ENCODE peak calls at places on chromosomes 3 and 15, in four cellular contexts. L is neural progenitor cell, O is fibroblast of lung, V is GM23248. H is an unnamed sample. For H3K79me2 and H3K36me3, the result is how much of the 10 kb centered on the place peaks cover.

GRCh38 chr3:186382217-186382885 is 20.3 kb upstream of the DGKG start:
- DNase-seq in L (peak), O (no peak), V (no peak), H (no peak)

GRCh38 chr3:128649264-128649663 is 1.4 kb downstream of the RPN1 start:
- DNase-seq in L (peak), O (peak), V (peak), H (no peak)

GRCh38 chr15:100114526-100114925 is 227.2 kb downstream of the ADAMTS17 start:
- DNase-seq in L (peak), O (peak), V (no peak), H (peak)

GRCh38 chr15:80804970-80805495 is 25.9 kb downstream of the CEMIP start:
- DNase-seq in L (no peak), O (no peak), V (no peak), H (no peak)

GRCh38 chr15:100588638-100589242 is 13.2 kb downstream of the LINS1 start:
- DNase-seq in L (peak), O (peak), V (no peak), H (no peak)

GRCh38 chr15:27545494-27546255 is 553.4 kb downstream of the OCA2 start:
- DNase-seq in L (no peak), O (no peak), V (peak), H (peak)

GRCh38 chr3:87771338-87772059 is 287.3 kb downstream of the CGGBP1 start:
- DNase-seq in L (peak), O (no peak), V (peak), H (no peak)

GRCh38 chr3:9721015-9721697 is 10.4 kb upstream of the BRPF1 start:
- DNase-seq in L (no peak), O (no peak), V (peak), H (no peak)

GRCh38 chr3:117297541-117297940 is 588.0 kb downstream of the TUSC7 start:
- DNase-seq in L (no peak), O (no peak), V (no peak), H (no peak)

GRCh38 chr3:37734886-37735285 is 126.8 kb upstream of the CTDSPL start:
- DNase-seq in L (no peak), O (no peak), V (no peak), H (no peak)

GRCh38 chr3:188486126-188486525 is 332.2 kb downstream of the LPP start:
- DNase-seq in L (no peak), O (no peak), V (peak), H (peak)

GRCh38 chr3:53880396-53881345 is 1.3 kb downstream of the ACTR8 start:
- DNase-seq in L (peak), O (no peak), V (peak), H (peak)

GRCh38 chr15:38991126-38991525 is 426.5 kb upstream of the RASGRP1 start:
- DNase-seq in L (peak), O (peak), V (peak), H (peak)

GRCh38 chr3:157145566-157145965 is 14.4 kb downstream of the CCNL1 start:
- DNase-seq in L (no peak), O (no peak), V (no peak), H (peak)

GRCh38 chr15:60390931-60391501 is 6.8 kb downstream of the ANXA2 start:
- DNase-seq in L (peak), O (peak), V (peak), H (peak)

GRCh38 chr3:71254251-71254650 is 329.3 kb downstream of the FOXP1 start:
- DNase-seq in L (no peak), O (no peak), V (peak), H (peak)

GRCh38 chr3:15936347-15936746 is 138.6 kb upstream of the ANKRD28 start:
- DNase-seq in L (no peak), O (no peak), V (peak), H (no peak)

GRCh38 chr3:22928716-22929115 is 274.4 kb upstream of the UBE2E2 start:
- DNase-seq in L (no peak), O (peak), V (no peak), H (no peak)

GRCh38 chr15:45179221-45179985 is 8.4 kb downstream of the SHF start:
- DNase-seq in L (peak), O (no peak), V (peak), H (no peak)

GRCh38 chr3:162865466-162865865 is 1368.9 kb downstream of the OTOL1 start:
- DNase-seq in L (no peak), O (peak), V (peak), H (no peak)

GRCh38 chr15:70461992-70462391 is 301.4 kb downstream of the UACA start:
- DNase-seq in L (no peak), O (no peak), V (no peak), H (no peak)

GRCh38 chr15:70505971-70506887 is 257.1 kb downstream of the UACA start:
- DNase-seq in L (no peak), O (no peak), V (no peak), H (no peak)

GRCh38 chr3:148971819-148972218 is 19.5 kb upstream of the GYG1 start:
- DNase-seq in L (no peak), O (peak), V (peak), H (peak)

GRCh38 chr15:67531379-67532059 is 10.6 kb downstream of the C15orf61 start:
- DNase-seq in L (no peak), O (peak), V (peak), H (peak)

DNA sequence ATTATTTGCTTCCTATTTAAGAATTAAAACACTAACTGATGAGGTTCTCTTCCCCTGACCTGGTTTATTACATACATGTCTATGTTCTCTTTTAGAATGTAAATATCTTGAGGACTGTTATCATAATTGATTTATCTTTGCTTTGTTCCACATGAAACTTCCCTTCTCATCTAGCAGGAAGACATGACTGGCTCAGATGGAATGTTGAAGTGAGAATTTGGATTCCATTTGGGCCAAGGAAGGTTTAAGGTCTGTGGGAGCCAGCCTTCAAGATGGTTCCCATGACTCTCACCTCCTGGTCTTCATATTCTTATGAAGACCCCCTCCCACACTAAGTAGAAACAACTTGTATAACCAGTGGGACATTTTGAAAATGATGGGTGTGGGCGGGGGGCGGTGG is 222.2 kb upstream of the GADL1 start:
- DNase-seq in L (no peak), O (no peak), V (no peak), H (peak)
- H3K27ac ChIP-seq in L (no peak), O (no peak), V (no peak), H (no peak)

GRCh38 chr15:56931674-56932507 is 13.4 kb downstream of the TCF12 start:
- DNase-seq in L (no peak), O (no peak), V (no peak), H (no peak)

GRCh38 chr15:56927816-56928215 is 9.4 kb downstream of the TCF12 start:
- DNase-seq in L (peak), O (no peak), V (no peak), H (no peak)

GRCh38 chr15:56930663-56931313 is 12.3 kb downstream of the TCF12 start:
- DNase-seq in L (no peak), O (peak), V (no peak), H (no peak)

GRCh38 chr15:56929933-56930332 is 11.5 kb downstream of the TCF12 start:
- DNase-seq in L (no peak), O (no peak), V (peak), H (no peak)

DNA sequence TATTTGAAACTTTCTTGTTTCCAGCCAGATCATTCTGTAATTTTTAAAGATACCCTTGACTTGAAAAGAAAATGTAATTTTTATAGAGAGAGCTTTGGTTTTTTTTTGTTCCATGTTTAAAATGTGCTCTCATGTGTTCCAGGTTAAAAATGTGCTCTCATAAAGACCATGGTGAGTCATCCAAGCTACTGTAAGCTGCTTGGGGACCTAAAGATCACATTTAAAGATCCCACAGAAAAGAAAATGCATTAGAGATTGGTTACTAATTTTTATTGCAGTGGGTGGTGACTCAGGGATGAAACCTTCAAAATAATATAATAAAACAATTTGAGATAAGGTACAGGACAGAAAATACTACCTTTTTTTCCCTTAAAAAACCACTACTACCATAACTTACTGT is 10.9 kb downstream of the TCF12 start:
- DNase-seq in L (no peak), O (peak), V (peak), H (peak)
- H3K79me2 ChIP-seq in L (half or more), O (half or more), V (half or more), H (half or more)

DNA sequence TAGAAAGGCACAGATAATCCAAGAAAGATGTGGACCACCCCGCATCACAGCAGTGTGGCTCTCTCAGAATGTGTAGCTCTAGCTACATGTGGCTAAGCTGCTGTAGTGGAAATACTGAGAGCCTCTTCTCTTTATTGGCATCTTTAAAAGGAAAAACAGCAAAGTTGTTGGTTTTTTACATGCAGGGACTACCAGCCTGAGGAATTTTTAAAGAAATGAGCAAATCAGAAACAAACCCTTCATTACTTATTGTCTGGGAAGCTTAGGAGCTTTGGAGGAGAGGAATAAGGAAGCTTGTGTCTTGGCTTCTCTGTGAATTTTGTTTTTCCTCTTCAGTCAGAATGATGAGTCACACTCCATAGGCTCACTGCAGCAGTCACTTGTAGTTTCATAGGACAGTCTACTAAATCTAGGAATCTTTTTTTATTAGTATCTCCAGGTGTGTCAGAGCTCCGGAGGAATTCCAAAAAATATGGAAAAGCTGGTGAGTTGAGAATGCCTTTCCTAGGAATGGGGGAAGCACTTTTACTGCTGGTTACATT is 27.5 kb downstream of the POLG start:
- DNase-seq in L (no peak), O (peak), V (peak), H (peak)
- H3K36me3 ChIP-seq in L (under half), O (under half), V (under half), H (under half)

GRCh38 chr3:61562042-61562809 is 855 bp downstream of the PTPRG start:
- DNase-seq in L (peak), O (no peak), V (peak), H (no peak)

GRCh38 chr3:61565569-61565968 is 4.2 kb downstream of the PTPRG start:
- DNase-seq in L (no peak), O (no peak), V (peak), H (no peak)

GRCh38 chr3:61564405-61565059 is 3.2 kb downstream of the PTPRG start:
- DNase-seq in L (peak), O (peak), V (peak), H (peak)

GRCh38 chr3:61562810-61563613 is 1.6 kb downstream of the PTPRG start:
- DNase-seq in L (peak), O (peak), V (peak), H (no peak)

GRCh38 chr3:61563614-61564404 is 2.4 kb downstream of the PTPRG start:
- DNase-seq in L (peak), O (no peak), V (peak), H (no peak)
- H3K27ac ChIP-seq in L (no peak), O (peak), V (no peak), H (no peak)

GRCh38 chr3:12015627-12016026 is 11.4 kb downstream of the SYN2 start:
- DNase-seq in L (no peak), O (no peak), V (no peak), H (no peak)

GRCh38 chr3:12014613-12015012 is 10.4 kb downstream of the SYN2 start:
- DNase-seq in L (no peak), O (no peak), V (no peak), H (no peak)

GRCh38 chr3:12017487-12017886 is 13.3 kb downstream of the SYN2 start:
- DNase-seq in L (no peak), O (no peak), V (no peak), H (no peak)
- H3K79me2 ChIP-seq in L (under half), O (under half), V (under half), H (under half)

GRCh38 chr3:133611534-133611933 is 38.0 kb downstream of the CDV3 start:
- DNase-seq in L (no peak), O (no peak), V (no peak), H (no peak)

GRCh38 chr3:133606342-133606741 is 32.9 kb downstream of the CDV3 start:
- DNase-seq in L (no peak), O (no peak), V (no peak), H (no peak)

GRCh38 chr3:133610031-133610430 is 36.5 kb downstream of the CDV3 start:
- DNase-seq in L (no peak), O (no peak), V (peak), H (peak)

GRCh38 chr3:133606902-133607301 is 33.4 kb downstream of the CDV3 start:
- DNase-seq in L (no peak), O (no peak), V (no peak), H (no peak)

GRCh38 chr3:133608405-133608804 is 34.9 kb downstream of the CDV3 start:
- DNase-seq in L (no peak), O (no peak), V (peak), H (no peak)
- H3K36me3 ChIP-seq in L (under half), O (under half), V (under half), H (under half)

GRCh38 chr3:150238043-150238802 is 169.9 kb upstream of the TSC22D2 start:
- DNase-seq in L (no peak), O (no peak), V (no peak), H (no peak)

GRCh38 chr3:150238995-150239612 is 169.0 kb upstream of the TSC22D2 start:
- DNase-seq in L (peak), O (no peak), V (no peak), H (no peak)

GRCh38 chr3:150237490-150237889 is 170.6 kb upstream of the TSC22D2 start:
- DNase-seq in L (no peak), O (peak), V (peak), H (peak)

GRCh38 chr3:150235799-150236198 is 172.3 kb upstream of the TSC22D2 start:
- DNase-seq in L (no peak), O (peak), V (peak), H (peak)

GRCh38 chr3:150236683-150237082 is 171.4 kb upstream of the TSC22D2 start:
- DNase-seq in L (no peak), O (no peak), V (peak), H (peak)
- H3K27ac ChIP-seq in L (no peak), O (peak), V (peak), H (peak)

GRCh38 chr3:18660059-18660458 is 234.9 kb upstream of the SATB1 start:
- DNase-seq in L (no peak), O (no peak), V (no peak), H (no peak)
- H3K79me2 ChIP-seq in L (under half), O (under half), V (under half), H (under half)

GRCh38 chr3:52230461-52230860 is 5.0 kb upstream of the TLR9 start:
- DNase-seq in L (no peak), O (no peak), V (no peak), H (no peak)

GRCh38 chr3:52232279-52233107 is 6.5 kb downstream of the TWF2 start:
- DNase-seq in L (peak), O (no peak), V (no peak), H (no peak)

GRCh38 chr3:52231502-52232278 is 6.2 kb upstream of the TLR9 start:
- DNase-seq in L (peak), O (peak), V (peak), H (no peak)

GRCh38 chr3:52229656-52230055 is 4.2 kb upstream of the TLR9 start:
- DNase-seq in L (no peak), O (no peak), V (no peak), H (no peak)

GRCh38 chr3:52230889-52231499 is 5.5 kb upstream of the TLR9 start:
- DNase-seq in L (no peak), O (no peak), V (no peak), H (no peak)
- H3K36me3 ChIP-seq in L (under half), O (under half), V (under half), H (under half)

GRCh38 chr3:72299823-72300222 is 514.9 kb upstream of the PROK2 start:
- DNase-seq in L (no peak), O (no peak), V (no peak), H (no peak)
- H3K27ac ChIP-seq in L (no peak), O (no peak), V (no peak), H (no peak)

H was measured in astrocyte.